ENCODE peak calls at places on chromosomes 12 and 14, in nine cellular contexts. M is mesenchymal stem cell, F is MM.1S, K is SK-N-SH, U is trophoblast cell, Y is neuronal stem cell, Z is IMR-90, S is neural progenitor cell, X is Karpas-422. A is an unnamed sample.

GRCh38 chr12:44286821-44287220 is 450.9 kb downstream of the TMEM117 start:
- DNase-seq in M (no peak), F (no peak), K (no peak), U (no peak), Y (no peak), Z (no peak), S (no peak), X (no peak), A (no peak)

GRCh38 chr14:91177073-91177796 is 63.4 kb downstream of the DGLUCY start:
- DNase-seq in M (peak; percentile 77), F (peak; percentile 59), K (peak; percentile 67), U (peak; percentile 82), Y (peak; percentile 54), Z (peak; percentile 70), S (peak; percentile 69), X (peak; percentile 92), A (peak; percentile 55)

GRCh38 chr14:69605761-69606160 is 5.6 kb upstream of the SUSD6 start:
- DNase-seq in M (no peak), F (no peak), K (no peak), U (no peak), Y (no peak), Z (no peak), S (no peak), X (no peak), A (peak; percentile 44)

GRCh38 chr14:105023791-105024480 is 3.1 kb upstream of the CDCA4 start:
- DNase-seq in M (peak; percentile 62), F (no peak), K (no peak), U (peak; percentile 7), Y (no peak), Z (peak; percentile 73), S (no peak), X (no peak), A (peak; percentile 78)

GRCh38 chr14:77306406-77307098 is 14.1 kb downstream of the POMT2 start:
- DNase-seq in M (peak; percentile 18), F (no peak), K (no peak), U (peak; percentile 81), Y (no peak), Z (peak; percentile 21), S (peak; percentile 34), X (no peak), A (no peak)

GRCh38 chr12:128810182-128811127 is 13.3 kb downstream of the SLC15A4 start:
- DNase-seq in M (peak; percentile 33), F (peak; percentile 86), K (peak; percentile 42), U (no peak), Y (no peak), Z (no peak), S (peak; percentile 48), X (no peak), A (no peak)

GRCh38 chr12:124327362-124328043 is 32.6 kb downstream of the RFLNA start:
- DNase-seq in M (no peak), F (no peak), K (no peak), U (no peak), Y (no peak), Z (no peak), S (no peak), X (no peak), A (no peak)

GRCh38 chr14:99441157-99441870 is 39.3 kb downstream of the SETD3 start:
- DNase-seq in M (peak; percentile 37), F (no peak), K (peak; percentile 26), U (peak; percentile 25), Y (no peak), Z (no peak), S (peak; percentile 48), X (no peak), A (no peak)

GRCh38 chr12:129607293-129607692 is 296.5 kb downstream of the TMEM132D start:
- DNase-seq in M (no peak), F (no peak), K (no peak), U (no peak), Y (peak; percentile 71), Z (no peak), S (peak; percentile 88), X (no peak), A (no peak)

GRCh38 chr12:51397670-51398069 is 6.5 kb upstream of the GALNT6 start:
- DNase-seq in M (no peak), F (no peak), K (no peak), U (no peak), Y (no peak), Z (no peak), S (no peak), X (no peak), A (no peak)

GRCh38 chr12:75954076-75954475 is 77.5 kb downstream of the PHLDA1 start:
- DNase-seq in M (peak; percentile 99), F (peak; percentile 42), K (no peak), U (peak; percentile 96), Y (no peak), Z (peak; percentile 97), S (no peak), X (no peak), A (peak; percentile 95)

GRCh38 chr12:122967151-122967550 is 888 bp upstream of the ABCB9 start:
- DNase-seq in M (no peak), F (no peak), K (no peak), U (no peak), Y (no peak), Z (no peak), S (no peak), X (no peak), A (no peak)

GRCh38 chr14:77302926-77303325 is 17.8 kb downstream of the POMT2 start:
- DNase-seq in M (peak; percentile 95), F (no peak), K (no peak), U (peak; percentile 32), Y (no peak), Z (peak; percentile 77), S (no peak), X (no peak), A (peak; percentile 80)

GRCh38 chr12:32739279-32739678 is 16.4 kb downstream of the YARS2 start:
- DNase-seq in M (no peak), F (no peak), K (no peak), U (no peak), Y (no peak), Z (no peak), S (no peak), X (no peak), A (no peak)

GRCh38 chr14:62187265-62187664 is 425.0 kb downstream of the SNAPC1 start:
- DNase-seq in M (no peak), F (no peak), K (no peak), U (no peak), Y (peak; percentile 24), Z (no peak), S (peak; percentile 72), X (no peak), A (no peak)

GRCh38 chr14:99672506-99673327 is 11.4 kb upstream of the CYP46A1 start:
- DNase-seq in M (no peak), F (peak; percentile 21), K (no peak), U (no peak), Y (no peak), Z (no peak), S (no peak), X (no peak), A (no peak)

GRCh38 chr14:54257424-54257823 is 139.4 kb upstream of the CDKN3 start:
- DNase-seq in M (no peak), F (no peak), K (no peak), U (no peak), Y (peak; percentile 92), Z (no peak), S (peak; percentile 95), X (no peak), A (no peak)

GRCh38 chr12:19893514-19893913 is 454.2 kb downstream of the AEBP2 start:
- DNase-seq in M (peak; percentile 66), F (peak; percentile 58), K (no peak), U (no peak), Y (no peak), Z (peak; percentile 54), S (no peak), X (no peak), A (peak; percentile 6)

DNA sequence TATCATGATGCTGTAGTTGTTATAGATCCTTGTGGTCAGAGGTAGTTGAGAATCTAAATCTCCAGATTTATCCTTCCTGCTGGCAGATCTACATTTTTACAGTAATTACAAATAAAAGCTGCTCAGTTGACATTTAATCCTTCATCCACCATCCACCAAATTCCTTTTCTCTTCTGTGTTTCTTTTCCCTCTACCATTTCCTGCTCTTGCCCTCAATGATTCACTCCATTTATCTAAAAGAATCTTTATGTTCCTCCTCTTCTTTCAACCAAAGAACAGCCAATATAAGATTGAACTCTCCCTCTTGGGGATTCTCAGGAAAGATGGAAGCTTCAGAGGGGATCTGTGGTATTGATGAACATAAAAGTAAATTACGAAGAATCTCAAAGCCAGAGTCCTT is 4.4 kb downstream of the MAP4K5 start:
- DNase-seq in M (peak; percentile 44), F (no peak), K (no peak), U (no peak), Y (no peak), Z (peak; percentile 65), S (no peak), X (no peak), A (peak; percentile 28)
- H3K4me1 ChIP-seq in M (peaks cover 10% of the 10 kb centered on the region), F (no peaks in the 10 kb centered on the region), K (peaks cover 18% of the 10 kb centered on the region), U (peaks cover 8% of the 10 kb centered on the region), Y (peaks cover 3% of the 10 kb centered on the region), Z (peaks cover 27% of the 10 kb centered on the region), S (peaks cover 34% of the 10 kb centered on the region), X (peaks cover 62% of the 10 kb centered on the region), A (peaks cover 26% of the 10 kb centered on the region)

DNA sequence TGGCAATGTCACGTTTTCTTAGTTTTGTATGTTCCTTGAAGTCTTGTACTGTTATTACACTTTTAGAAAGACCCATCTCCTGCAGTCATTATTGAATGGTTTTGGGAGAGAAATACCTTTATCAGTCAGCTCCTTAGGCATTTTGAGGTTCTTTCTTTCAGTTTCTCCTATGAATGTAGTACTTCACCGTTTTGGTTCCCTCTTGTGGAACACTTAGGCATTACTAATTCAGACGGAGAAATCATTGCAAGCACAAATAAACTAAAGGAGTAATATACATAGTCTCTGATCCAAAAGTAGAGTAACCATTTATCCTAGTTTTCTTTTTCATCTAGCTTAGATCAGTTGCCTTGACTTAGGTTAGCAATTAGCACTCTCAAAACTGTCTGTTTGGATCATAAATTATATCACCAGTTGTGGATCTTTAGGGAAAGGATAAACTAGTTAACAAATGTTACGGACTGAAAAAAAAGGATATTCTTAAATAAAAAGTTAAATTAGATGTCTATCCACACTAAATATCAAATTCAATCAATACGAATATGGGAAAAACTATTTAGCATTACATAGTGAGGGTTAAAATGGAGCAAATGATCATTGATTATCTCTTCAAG is 1538.3 kb upstream of the SEL1L start:
- DNase-seq in M (peak; percentile 38), F (peak; percentile 51), K (no peak), U (peak; percentile 38), Y (peak; percentile 14), Z (peak; percentile 19), S (peak; percentile 45), X (peak; percentile 67), A (peak; percentile 8)
- H2AFZ ChIP-seq in M (no peak overlapping the region), F (peak overlapping the region; percentile 77), K (no peak overlapping the region), U (no peak overlapping the region), Y (peak overlapping the region; percentile 61), Z (no peak overlapping the region), S (no peak overlapping the region), X (no peak overlapping the region), A (no peak overlapping the region)

GRCh38 chr12:100422646-100423045 is 51.0 kb upstream of the NR1H4 start:
- DNase-seq in M (no peak), F (no peak), K (no peak), U (no peak), Y (no peak), Z (no peak), S (no peak), X (no peak), A (no peak)
- H3K4me2 ChIP-seq in M (no peak overlapping the region), F (no peak overlapping the region), K (no peak overlapping the region), U (no peak overlapping the region), Y (no peak overlapping the region), Z (no peak overlapping the region), S (no peak overlapping the region), X (no peak overlapping the region), A (no peak overlapping the region)

DNA sequence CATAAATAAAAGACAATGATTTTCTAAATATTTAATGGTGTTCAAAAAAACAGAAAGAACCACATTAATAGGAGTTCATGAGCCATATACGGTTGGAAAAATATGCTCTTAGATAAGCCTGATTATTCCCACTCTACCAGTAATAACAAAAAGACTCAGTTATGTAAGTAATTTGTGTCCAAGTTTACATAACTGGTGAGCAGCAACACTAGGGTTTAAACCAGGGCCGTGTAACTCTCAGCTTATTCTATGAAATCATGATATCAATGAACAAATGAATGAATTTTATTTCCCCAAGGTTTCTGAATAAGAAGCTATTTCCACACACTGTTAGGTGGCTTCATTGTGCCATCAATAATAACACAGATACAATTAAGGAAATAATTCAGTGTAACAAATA is 98.3 kb downstream of the GARIN6 start:
- DNase-seq in M (no peak), F (no peak), K (no peak), U (no peak), Y (no peak), Z (no peak), S (no peak), X (no peak), A (no peak)
- H3K4me1 ChIP-seq in M (no peaks in the 10 kb centered on the region), F (no peaks in the 10 kb centered on the region), K (no peaks in the 10 kb centered on the region), U (no peaks in the 10 kb centered on the region), Y (no peaks in the 10 kb centered on the region), Z (no peaks in the 10 kb centered on the region), S (no peaks in the 10 kb centered on the region), X (peaks cover 66% of the 10 kb centered on the region), A (no peaks in the 10 kb centered on the region)

A was measured in mammary epithelial cell.